ENCODE peak calls at places on chromosomes 12 and 14, in four cellular contexts. R, Z, L and P are unnamed samples.

GRCh38 chr12:388547-389137 is 478 bp downstream of the KDM5A start:
- DNase-seq in Z (peak; percentile 15), R (peak; percentile 64), L (peak; percentile 67), P (no peak)

GRCh38 chr12:88951860-88952483 is 371.7 kb upstream of the KITLG start:
- DNase-seq in Z (no peak), R (no peak), L (no peak), P (no peak)

GRCh38 chr12:97312570-97313135 is 150.0 kb upstream of the RMST start:
- DNase-seq in Z (no peak), L (no peak), R (no peak), P (no peak)

GRCh38 chr12:26238341-26239126 is 43.2 kb downstream of the SSPN start:
- DNase-seq in R (peak; percentile 10), L (no peak), Z (no peak), P (no peak)

GRCh38 chr14:55071870-55072640 is 20.6 kb downstream of the MAPK1IP1L start:
- DNase-seq in Z (peak; percentile 59), R (peak; percentile 98), L (no peak), P (peak; percentile 91)

GRCh38 chr12:122200541-122201175 is 2.9 kb upstream of the B3GNT4 start:
- DNase-seq in L (peak; percentile 58), R (no peak), Z (no peak), P (no peak)

GRCh38 chr12:118432812-118433540 is 56.6 kb downstream of the SUDS3 start:
- DNase-seq in L (no peak), R (peak; percentile 52), Z (peak; percentile 33), P (no peak)

GRCh38 chr12:69966839-69967238 is 141.8 kb downstream of the MYRFL start:
- DNase-seq in Z (peak; percentile 12), R (peak; percentile 63), L (no peak), P (no peak)

GRCh38 chr12:75831413-75831812 is 200.2 kb downstream of the PHLDA1 start:
- DNase-seq in R (no peak), L (no peak), Z (no peak), P (no peak)

GRCh38 chr14:75123991-75124390 is 2.9 kb downstream of the NEK9 start:
- DNase-seq in R (peak; percentile 90), L (no peak), Z (peak; percentile 58), P (peak; percentile 42)

GRCh38 chr12:116594325-116595038 is 35.3 kb downstream of the MAP1LC3B2 start:
- DNase-seq in R (no peak), L (peak; percentile 76), Z (no peak), P (no peak)

GRCh38 chr12:57386187-57386720 is 44.6 kb downstream of the R3HDM2 start:
- DNase-seq in R (no peak), L (no peak), Z (no peak), P (no peak)

GRCh38 chr14:61042220-61042619 is 61.2 kb downstream of the SLC38A6 start:
- DNase-seq in R (no peak), L (no peak), Z (no peak), P (no peak)

DNA sequence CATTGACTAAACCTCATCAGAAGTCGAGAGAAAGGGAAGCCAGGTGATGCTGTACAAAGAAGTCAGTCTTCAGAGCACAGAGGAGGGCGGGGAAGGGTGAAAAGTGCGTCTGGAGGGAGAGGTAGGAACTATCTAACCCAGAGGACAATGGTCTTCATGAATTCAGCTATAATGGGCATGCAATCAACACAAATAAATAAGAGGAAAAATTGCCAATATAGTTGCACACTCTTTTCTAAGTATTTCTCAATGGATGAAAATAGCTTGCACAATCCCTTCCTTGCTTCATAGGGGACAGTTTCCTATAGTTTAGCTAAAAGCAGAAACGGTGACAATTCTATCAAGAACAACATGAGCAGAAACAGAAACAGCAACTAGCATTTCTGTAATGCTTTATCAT is 931.2 kb downstream of the AACS start:
- DNase-seq in L (no peak), R (no peak), Z (no peak), P (no peak)
- H3K4me3 ChIP-seq in L (no peak overlapping the region), R (no peak overlapping the region), Z (no peak overlapping the region), P (no peak overlapping the region)

GRCh38 chr14:73231874-73232851 is 5.1 kb upstream of the PAPLN start:
- DNase-seq in L (no peak), Z (no peak), R (peak; percentile 17), P (no peak)

GRCh38 chr14:73232984-73233383 is 4.3 kb upstream of the PAPLN start:
- DNase-seq in L (no peak), Z (no peak), R (no peak), P (no peak)

GRCh38 chr14:73230051-73230450 is 7.3 kb upstream of the PAPLN start:
- DNase-seq in R (no peak), L (no peak), Z (no peak), P (no peak)

GRCh38 chr14:73223049-73223448 is 14.3 kb upstream of the PAPLN start:
- DNase-seq in R (peak; percentile 72), L (no peak), Z (peak; percentile 81), P (no peak)

DNA sequence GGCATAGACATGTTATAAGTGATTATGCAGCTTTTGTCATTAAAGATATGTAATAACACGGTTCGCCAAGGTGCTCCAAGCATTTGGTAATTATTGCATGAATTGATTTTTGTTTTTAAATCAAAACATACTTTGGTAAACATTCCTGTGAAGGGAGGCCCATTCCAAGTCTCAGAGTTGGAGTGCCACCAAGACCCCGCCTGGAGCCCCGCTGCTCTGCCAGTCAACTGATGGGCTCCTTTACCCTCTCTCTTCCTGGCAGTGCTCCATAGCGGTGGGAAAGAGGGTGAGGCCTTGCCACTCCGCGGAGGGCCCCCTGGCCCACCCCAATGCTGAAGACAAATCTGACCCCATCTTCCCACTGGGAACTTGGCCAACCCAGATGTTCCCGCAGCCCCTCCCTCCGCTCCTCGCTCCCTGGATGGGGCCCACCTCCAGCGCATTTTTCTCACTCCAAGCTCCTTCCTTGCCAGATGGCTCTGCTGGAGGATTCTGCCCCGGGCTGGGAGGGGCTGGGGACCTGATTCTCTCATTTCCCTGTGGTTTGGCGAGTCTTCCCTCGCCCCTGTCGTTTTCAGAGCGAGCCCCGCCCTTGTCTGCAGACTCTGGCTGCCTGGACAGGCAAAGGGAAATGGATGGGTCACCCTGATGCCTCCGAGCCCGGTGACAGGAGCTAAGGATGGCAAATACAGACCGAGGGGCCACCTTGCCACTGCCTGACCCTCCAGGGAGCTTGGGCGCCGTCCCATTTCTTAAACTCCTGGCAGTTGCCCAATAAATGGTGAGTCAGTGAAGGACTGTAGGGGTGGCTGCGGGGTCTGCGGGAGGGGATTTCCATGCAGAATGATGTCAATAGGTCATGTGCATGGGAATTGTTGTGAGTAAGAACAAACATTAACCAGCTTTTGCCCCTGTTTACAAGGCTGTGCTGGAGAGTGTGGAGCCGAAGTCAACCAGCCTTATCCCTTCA is 9.2 kb upstream of the PAPLN start:
- DNase-seq in R (peak; percentile 86), Z (peak; percentile 82), L (no peak), P (no peak)
- H3K4me3 ChIP-seq in R (no peak overlapping the region), Z (no peak overlapping the region), L (no peak overlapping the region), P (no peak overlapping the region)

DNA sequence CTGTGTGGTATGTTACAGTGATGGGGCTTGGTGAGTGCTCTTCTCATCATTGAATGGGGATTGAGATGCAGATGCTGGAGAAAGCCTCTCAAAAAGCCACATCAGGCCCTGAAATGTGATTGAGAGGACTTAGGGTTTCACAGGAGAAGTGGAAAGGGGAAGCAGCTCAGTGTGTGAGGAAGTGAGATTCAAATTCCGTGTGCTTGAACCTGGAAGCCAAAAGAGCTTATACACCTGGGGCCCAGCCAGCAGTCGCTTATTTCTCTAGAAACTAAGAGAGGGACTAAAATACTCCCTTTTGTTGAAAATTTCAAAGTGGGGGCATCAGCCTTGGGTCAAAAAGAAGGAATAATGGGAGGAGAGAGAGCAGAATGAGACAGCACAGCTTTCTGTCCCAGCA is 39.1 kb upstream of the GZMB start:
- DNase-seq in L (no peak), Z (no peak), R (no peak), P (no peak)
- H3K4me3 ChIP-seq in L (no peak overlapping the region), Z (no peak overlapping the region), R (no peak overlapping the region), P (no peak overlapping the region)

DNA sequence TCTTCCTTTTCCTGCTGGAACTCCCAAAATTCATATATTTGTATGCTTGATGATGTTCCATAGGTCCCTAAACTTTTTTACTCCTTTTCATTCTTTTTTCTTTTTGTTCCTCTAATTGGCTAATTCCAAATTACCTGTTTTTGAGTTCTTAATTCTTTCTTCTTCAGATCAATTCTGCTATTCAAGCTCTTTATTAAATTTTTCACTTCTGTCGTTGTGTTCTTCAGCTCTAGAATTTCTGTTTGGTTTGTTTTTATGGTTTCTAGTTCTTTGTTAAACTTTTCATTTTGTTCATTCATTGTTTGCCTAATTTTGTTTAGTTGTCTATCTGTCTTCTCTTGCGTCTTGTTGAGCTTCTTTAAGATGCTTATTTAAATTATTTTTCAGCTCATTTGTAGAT is 154.8 kb downstream of the TPH2 start:
- DNase-seq in L (no peak), R (no peak), Z (no peak), P (no peak)
- H3K4me3 ChIP-seq in L (no peak overlapping the region), R (no peak overlapping the region), Z (no peak overlapping the region), P (no peak overlapping the region)